ENCODE peak calls at places on chromosomes 16 and 17, in eight cellular contexts. B is NCI-H1092; I is RWPE1; U is HCT116; E is naive thymus-derived CD8-positive, alpha-beta T cell; H is COR-L47; S is left colon; W is hippocampal formation. X is an unnamed sample.

GRCh38 chr17:8397636-8398035 is at the start of gene RNF222:
- DNase-seq in B (no peak), I (no peak), U (no peak), E (no peak), H (no peak), S (no peak), W (no peak), X (no peak)

GRCh38 chr16:13808075-13808474 is 111.9 kb upstream of the ERCC4 start:
- DNase-seq in B (no peak), I (no peak), U (no peak), E (no peak), H (no peak), S (no peak), W (no peak), X (no peak)

GRCh38 chr17:1965556-1966273 is 59.4 kb downstream of the RTN4RL1 start:
- DNase-seq in B (no peak), I (no peak), U (no peak), E (no peak), H (no peak), S (no peak), W (no peak), X (no peak)

GRCh38 chr17:8629371-8630226 is 926 bp downstream of the MYH10 start:
- DNase-seq in B (peak; percentile 2), I (peak; percentile 30), U (no peak), E (peak; percentile 19), H (no peak), S (peak; percentile 27), W (peak; percentile 40), X (peak; percentile 43)

GRCh38 chr17:15955793-15956541 is 11.0 kb downstream of the ADORA2B start:
- DNase-seq in B (no peak), I (no peak), U (no peak), E (no peak), H (no peak), S (no peak), W (no peak), X (no peak)

GRCh38 chr17:6546069-6546718 is 10.2 kb downstream of the PITPNM3 start:
- DNase-seq in B (no peak), I (no peak), U (no peak), E (no peak), H (no peak), S (no peak), W (no peak), X (no peak)

GRCh38 chr17:8887834-8888703 is 20.6 kb upstream of the PIK3R6 start:
- DNase-seq in B (no peak), I (no peak), U (no peak), E (no peak), H (no peak), S (no peak), W (no peak), X (peak; percentile 62)

GRCh38 chr17:72539981-72540897 is 419.4 kb downstream of the SOX9 start:
- DNase-seq in B (peak; percentile 76), I (peak; percentile 79), U (peak; percentile 45), E (peak; percentile 42), H (peak; percentile 64), S (no peak), W (peak; percentile 81), X (peak; percentile 50)

GRCh38 chr17:80892900-80893603 is 98.6 kb upstream of the CHMP6 start:
- DNase-seq in B (no peak), I (peak; percentile 85), U (peak; percentile 53), E (no peak), H (no peak), S (no peak), W (no peak), X (no peak)

GRCh38 chr16:69241911-69242310 is 54.9 kb downstream of the SNTB2 start:
- DNase-seq in B (no peak), I (no peak), U (no peak), E (no peak), H (no peak), S (no peak), W (no peak), X (no peak)

GRCh38 chr17:57675988-57676387 is 69.1 kb downstream of the CCDC182 start:
- DNase-seq in B (no peak), I (no peak), U (no peak), E (no peak), H (no peak), S (no peak), W (no peak), X (no peak)

GRCh38 chr17:30170415-30170987 is 53.9 kb downstream of the NSRP1 start:
- DNase-seq in B (no peak), I (peak; percentile 11), U (no peak), E (no peak), H (no peak), S (no peak), W (no peak), X (no peak)

GRCh38 chr16:1530883-1531637 is 2.4 kb upstream of the TMEM204 start:
- DNase-seq in B (no peak), I (no peak), U (no peak), E (no peak), H (no peak), S (peak; percentile 49), W (no peak), X (no peak)

GRCh38 chr17:6548578-6549330 is 7.6 kb downstream of the PITPNM3 start:
- DNase-seq in B (no peak), I (no peak), U (no peak), E (peak; percentile 4), H (no peak), S (peak; percentile 64), W (no peak), X (no peak)

GRCh38 chr17:54876656-54877195 is 23.9 kb upstream of the TOM1L1 start:
- DNase-seq in B (no peak), I (no peak), U (no peak), E (no peak), H (no peak), S (no peak), W (no peak), X (no peak)

GRCh38 chr17:32695864-32696263 is 181.1 kb downstream of the MYO1D start:
- DNase-seq in B (no peak), I (no peak), U (no peak), E (no peak), H (no peak), S (no peak), W (no peak), X (no peak)

GRCh38 chr16:56950881-56951771 is 10.6 kb upstream of the CETP start:
- DNase-seq in B (peak; percentile 23), I (no peak), U (no peak), E (peak; percentile 37), H (peak; percentile 25), S (peak; percentile 36), W (peak; percentile 36), X (peak; percentile 69)

GRCh38 chr17:6492892-6493674 is 48.8 kb downstream of the PIMREG start:
- DNase-seq in B (no peak), I (no peak), U (no peak), E (no peak), H (no peak), S (peak; percentile 1), W (no peak), X (no peak)

GRCh38 chr17:79945591-79946255 is 89.9 kb downstream of the TBC1D16 start:
- DNase-seq in B (no peak), I (no peak), U (no peak), E (no peak), H (no peak), S (no peak), W (no peak), X (no peak)

GRCh38 chr16:27424772-27425498 is 23.0 kb downstream of the IL21R start:
- DNase-seq in B (no peak), I (no peak), U (no peak), E (no peak), H (no peak), S (no peak), W (no peak), X (no peak)

GRCh38 chr17:18377437-18378204 is at the start of gene EVPLL:
- DNase-seq in B (no peak), I (peak; percentile 71), U (no peak), E (no peak), H (no peak), S (peak; percentile 73), W (no peak), X (no peak)

GRCh38 chr17:41965694-41966375 is 760 bp upstream of the CNP start:
- DNase-seq in B (peak; percentile 69), I (peak; percentile 91), U (peak; percentile 82), E (peak; percentile 72), H (peak; percentile 94), S (peak; percentile 92), W (no peak), X (peak; percentile 43)

X was measured in SHP77.